ENCODE peak calls at places on chromosomes 5 and 9, in four cellular contexts. K, Q, A and G are unnamed samples.

GRCh38 chr5:168005093-168005492 is 286.4 kb upstream of the WWC1 start:
- DNase-seq in Q (peak), A (no peak), K (no peak), G (no peak)

GRCh38 chr5:13346401-13346800 is 598.1 kb downstream of the DNAH5 start:
- DNase-seq in Q (peak), K (no peak), A (no peak), G (no peak)

GRCh38 chr9:15867334-15867733 is 314.5 kb downstream of the CCDC171 start:
- DNase-seq in Q (no peak), A (no peak), K (no peak), G (peak)

GRCh38 chr5:108940500-108940899 is 192.8 kb downstream of the FER start:
- DNase-seq in K (no peak), A (no peak), Q (no peak), G (no peak)

GRCh38 chr5:11407553-11408145 is 496.6 kb downstream of the CTNND2 start:
- DNase-seq in A (no peak), K (no peak), Q (no peak), G (no peak)

GRCh38 chr9:4840018-4840417 is 47.3 kb downstream of the RCL1 start:
- DNase-seq in Q (no peak), A (no peak), K (no peak), G (no peak)

GRCh38 chr9:113886933-113887332 is 10.8 kb downstream of the ZNF618 start:
- DNase-seq in K (no peak), A (no peak), Q (peak), G (no peak)

GRCh38 chr5:66197764-66198405 is 53.8 kb downstream of the SREK1 start:
- DNase-seq in K (no peak), A (no peak), Q (no peak), G (no peak)

GRCh38 chr5:81393783-81394718 is at the start of gene ACOT12:
- DNase-seq in Q (no peak), K (peak), A (peak), G (no peak)

GRCh38 chr5:124932791-124933600 is 186.6 kb upstream of the ZNF608 start:
- DNase-seq in K (no peak), A (peak), Q (peak), G (no peak)

DNA sequence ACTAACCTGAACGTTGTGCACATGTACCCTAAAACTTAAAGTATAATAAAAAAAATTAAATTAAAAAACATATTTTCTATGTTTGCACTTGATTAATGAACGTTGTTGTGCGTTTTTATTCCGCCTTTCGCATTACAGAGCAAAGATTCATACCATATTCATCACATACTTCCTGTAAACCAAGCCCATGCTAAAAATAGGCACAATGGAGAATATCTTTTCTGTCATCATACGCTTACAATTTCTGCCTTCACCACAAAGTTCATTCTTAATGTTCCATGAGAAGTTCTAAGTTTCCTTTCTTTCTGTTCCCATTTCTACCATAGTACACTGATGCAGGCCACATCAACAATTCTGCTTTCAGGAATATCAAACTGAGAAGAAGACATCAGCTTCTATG is 456.6 kb downstream of the CDH10 start:
- DNase-seq in Q (no peak), A (no peak), K (no peak), G (no peak)
- H3K9ac ChIP-seq in Q (no peak), A (no peak), K (no peak), G (no peak)

GRCh38 chr9:115640887-115641286 is 512.7 kb upstream of the PAPPA start:
- DNase-seq in K (no peak), Q (peak), A (peak), G (no peak)
- H3K9ac ChIP-seq in K (no peak), Q (no peak), A (no peak), G (no peak)

GRCh38 chr9:6632516-6633328 is 12.8 kb downstream of the GLDC start:
- DNase-seq in K (no peak), A (no peak), Q (no peak), G (no peak)
- H3K9ac ChIP-seq in K (peak), A (no peak), Q (no peak), G (no peak)

GRCh38 chr5:153496835-153497234 is 6.4 kb downstream of the GRIA1 start:
- DNase-seq in A (peak), K (no peak), Q (peak), G (peak)

GRCh38 chr5:153489611-153490010 is 859 bp upstream of the GRIA1 start:
- DNase-seq in Q (peak), A (peak), K (no peak), G (no peak)

GRCh38 chr5:153490124-153491085 is at the start of gene GRIA1:
- DNase-seq in K (peak), A (peak), Q (no peak), G (no peak)

DNA sequence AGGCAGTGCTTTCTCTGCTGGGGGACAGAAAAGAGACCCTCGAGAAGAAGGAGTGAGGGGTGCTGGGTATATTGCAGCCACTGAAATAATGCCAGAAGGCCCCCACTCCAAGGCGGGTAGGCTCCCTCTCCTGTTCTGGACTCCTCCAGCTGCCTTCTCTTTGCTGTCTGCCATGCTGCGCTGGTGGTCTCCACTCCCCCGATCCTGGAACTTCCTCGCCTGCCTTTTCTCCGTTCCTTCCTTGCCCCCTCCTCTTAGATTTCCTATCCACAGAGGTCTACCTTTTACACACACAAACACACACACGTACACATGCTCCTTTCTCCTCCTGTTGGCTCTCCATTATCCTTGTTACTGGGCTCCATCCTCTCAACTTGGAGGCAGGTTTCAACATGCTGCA is 938 bp downstream of the GRIA1 start:
- DNase-seq in A (no peak), Q (no peak), K (no peak), G (no peak)
- H3K9ac ChIP-seq in A (no peak), Q (no peak), K (peak), G (no peak)

GRCh38 chr9:136144450-136144849 is 25.8 kb upstream of the TMEM250 start:
- DNase-seq in A (no peak), K (no peak), Q (no peak), G (no peak)
- H3K9ac ChIP-seq in A (no peak), K (no peak), Q (no peak), G (no peak)

DNA sequence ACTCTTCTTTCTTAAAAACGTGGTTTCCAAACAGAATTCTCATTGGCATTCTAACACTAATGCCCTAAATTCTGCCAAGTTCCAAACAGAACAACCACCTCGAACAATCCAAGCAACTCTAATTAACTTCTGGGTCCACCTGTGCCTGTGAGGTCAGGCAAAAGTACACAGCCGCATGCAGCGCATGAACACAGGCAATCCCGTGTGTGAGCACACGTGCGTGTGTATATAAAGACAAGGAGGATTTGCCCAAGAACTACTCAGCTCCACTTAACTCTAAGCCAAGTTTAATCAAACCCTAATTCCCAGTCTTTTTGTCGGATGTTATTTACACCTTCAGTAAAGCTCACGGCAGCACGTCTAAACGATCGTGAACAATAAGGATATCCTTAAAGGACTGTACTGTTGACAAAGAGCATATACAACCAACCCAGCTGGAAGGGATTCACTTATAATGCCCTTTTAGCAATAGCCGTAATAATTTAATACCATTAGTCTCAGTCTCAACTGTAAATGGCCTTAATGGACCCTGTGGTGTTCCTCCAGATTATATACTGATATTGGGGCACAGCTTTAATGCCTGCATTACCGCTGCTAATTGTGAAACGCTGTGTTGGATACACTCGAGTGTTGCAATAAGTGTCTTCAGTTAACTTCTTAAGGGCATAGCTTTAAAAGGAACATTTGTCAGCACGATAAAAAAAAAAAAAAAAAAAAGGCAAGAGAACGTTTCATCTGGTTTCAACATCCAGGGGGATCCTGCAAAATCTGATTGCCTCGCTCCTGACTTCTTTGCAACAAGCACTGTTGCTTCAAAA is 78.1 kb downstream of the EBF1 start:
- DNase-seq in A (peak), Q (no peak), K (no peak), G (no peak)
- H3K9ac ChIP-seq in A (no peak), Q (no peak), K (no peak), G (no peak)

GRCh38 chr5:139470821-139471300 is at the start of gene SMIM33:
- DNase-seq in Q (no peak), A (no peak), K (no peak), G (no peak)
- H3K9ac ChIP-seq in Q (no peak), A (no peak), K (no peak), G (no peak)

GRCh38 chr9:32398207-32398606 is 13.8 kb downstream of the ACO1 start:
- DNase-seq in K (no peak), A (peak), Q (peak), G (no peak)

GRCh38 chr9:32401471-32401870 is 17.0 kb downstream of the ACO1 start:
- DNase-seq in A (no peak), Q (no peak), K (no peak), G (no peak)

GRCh38 chr9:32394381-32395049 is 10.1 kb downstream of the ACO1 start:
- DNase-seq in A (peak), K (no peak), Q (peak), G (no peak)

GRCh38 chr9:32399110-32399815 is 14.8 kb downstream of the ACO1 start:
- DNase-seq in K (no peak), A (no peak), Q (no peak), G (no peak)

GRCh38 chr9:32395483-32396216 is 11.2 kb downstream of the ACO1 start:
- DNase-seq in Q (peak), A (peak), K (no peak), G (no peak)
- H3K9ac ChIP-seq in Q (no peak), A (peak), K (no peak), G (no peak)

GRCh38 chr5:173001229-173001841 is 17.8 kb downstream of the ATP6V0E1 start:
- DNase-seq in Q (no peak), A (no peak), K (no peak), G (peak)
- H3K9ac ChIP-seq in Q (no peak), A (no peak), K (no peak), G (peak)